ENCODE peak calls at places on chromosomes 12 and 14, in seven cellular contexts. Q, V, M, H, K, E and D are unnamed samples.

GRCh38 chr12:121610239-121611149 is 15.8 kb upstream of the ORAI1 start:
- DNase-seq in V (no peak), E (no peak), Q (peak), M (no peak), K (no peak), H (no peak), D (no peak)

GRCh38 chr12:106492893-106493292 is 89.9 kb upstream of the RFX4 start:
- DNase-seq in Q (no peak), V (no peak), H (no peak), M (no peak), K (no peak), E (no peak), D (no peak)

GRCh38 chr12:9999016-9999415 is at the start of gene CLEC1B:
- DNase-seq in M (no peak), K (no peak), V (no peak), Q (no peak), E (no peak), H (no peak), D (no peak)

GRCh38 chr12:68272732-68273131 is 19.3 kb upstream of the IL22 start:
- DNase-seq in H (no peak), E (no peak), Q (no peak), V (no peak), M (no peak), K (no peak), D (no peak)

GRCh38 chr12:58914457-58914856 is 5.8 kb downstream of the LRIG3 start:
- DNase-seq in M (no peak), E (no peak), H (no peak), V (no peak), K (no peak), Q (no peak), D (no peak)

GRCh38 chr14:100604126-100604501 is 16.9 kb upstream of the BEGAIN start:
- DNase-seq in E (no peak), K (no peak), V (no peak), Q (no peak), M (no peak), H (no peak), D (no peak)

GRCh38 chr12:62802981-62803380 is 132.0 kb downstream of the PPM1H start:
- DNase-seq in K (no peak), Q (peak), E (no peak), V (no peak), M (no peak), H (no peak), D (no peak)

GRCh38 chr12:102642199-102642598 is 161.8 kb upstream of the IGF1 start:
- DNase-seq in K (no peak), M (no peak), H (no peak), E (no peak), Q (peak), V (no peak), D (no peak)

GRCh38 chr12:99522456-99522855 is 125.1 kb upstream of the GARIN6 start:
- DNase-seq in M (no peak), Q (no peak), H (no peak), V (no peak), K (no peak), E (no peak), D (no peak)

GRCh38 chr14:80491131-80491530 is 279.8 kb upstream of the DIO2 start:
- DNase-seq in H (peak), Q (peak), E (no peak), K (no peak), M (peak), V (no peak), D (no peak)

GRCh38 chr12:4227046-4227445 is 46.5 kb upstream of the CCND2 start:
- DNase-seq in H (no peak), Q (no peak), M (no peak), V (no peak), K (peak), E (no peak), D (no peak)

GRCh38 chr14:74546416-74546815 is 52.9 kb downstream of the ISCA2 start:
- DNase-seq in M (no peak), V (no peak), E (no peak), K (no peak), Q (no peak), H (no peak), D (no peak)

GRCh38 chr14:67426983-67427601 is 15.1 kb upstream of the PLEK2 start:
- DNase-seq in H (peak), M (no peak), V (peak), K (peak), E (peak), Q (peak), D (peak)

GRCh38 chr14:98733536-98733935 is 538.5 kb downstream of the BCL11B start:
- DNase-seq in M (no peak), K (no peak), Q (no peak), E (no peak), H (no peak), V (no peak), D (no peak)

GRCh38 chr12:56565510-56566101 is 44.0 kb downstream of the RBMS2 start:
- DNase-seq in V (no peak), E (peak), K (peak), Q (peak), H (peak), M (no peak), D (peak)

GRCh38 chr14:105312973-105313372 is 1.6 kb upstream of the PACS2 start:
- DNase-seq in K (no peak), M (no peak), H (no peak), Q (no peak), E (no peak), V (no peak), D (no peak)

GRCh38 chr12:71237128-71237527 is 79.3 kb upstream of the TSPAN8 start:
- DNase-seq in Q (no peak), E (no peak), V (no peak), M (no peak), H (no peak), K (no peak), D (no peak)

GRCh38 chr12:107610030-107610859 is 75.4 kb upstream of the PWP1 start:
- DNase-seq in E (peak), M (no peak), Q (peak), V (no peak), H (peak), K (peak), D (peak)

GRCh38 chr12:69210661-69211060 is 28.7 kb upstream of the CPSF6 start:
- DNase-seq in E (no peak), K (no peak), M (no peak), H (no peak), Q (no peak), V (no peak), D (no peak)

GRCh38 chr12:52873832-52874572 is 25.2 kb upstream of the KRT78 start:
- DNase-seq in E (peak), V (peak), K (peak), Q (peak), H (peak), M (no peak), D (peak)

GRCh38 chr12:132020292-132020691 is 70.5 kb downstream of the EP400 start:
- DNase-seq in E (no peak), Q (no peak), H (no peak), V (no peak), M (no peak), K (no peak), D (no peak)

GRCh38 chr12:92930421-92930820 is 1.3 kb upstream of the EEA1 start:
- DNase-seq in Q (no peak), M (no peak), E (no peak), K (no peak), V (no peak), H (no peak), D (no peak)

GRCh38 chr14:103700753-103701490 is 14.3 kb downstream of the XRCC3 start:
- DNase-seq in M (no peak), K (no peak), E (no peak), Q (no peak), V (no peak), H (no peak), D (no peak)

GRCh38 chr12:663293-663871 is at the start of gene NINJ2:
- DNase-seq in Q (no peak), H (no peak), V (no peak), E (no peak), K (no peak), M (no peak), D (no peak)

GRCh38 chr14:75295491-75296338 is 17.1 kb downstream of the FOS start:
- DNase-seq in H (no peak), V (no peak), M (no peak), K (peak), Q (peak), E (peak), D (peak)

GRCh38 chr12:111034148-111034910 is 114.0 kb upstream of the MYL2 start:
- DNase-seq in H (no peak), M (no peak), K (peak), Q (no peak), V (no peak), E (no peak), D (no peak)

GRCh38 chr12:53758081-53758769 is 6.4 kb upstream of the CISTR start:
- DNase-seq in M (no peak), K (no peak), E (no peak), V (no peak), H (no peak), Q (no peak), D (no peak)

GRCh38 chr12:5909560-5909959 is 35.5 kb downstream of the ANO2 start:
- DNase-seq in H (no peak), K (no peak), V (no peak), Q (no peak), E (no peak), M (no peak), D (no peak)

GRCh38 chr12:13011098-13011497 is 11.0 kb upstream of the HEBP1 start:
- DNase-seq in H (no peak), M (no peak), Q (no peak), K (no peak), E (no peak), V (no peak), D (no peak)

GRCh38 chr14:70955543-70956480 is 48.6 kb downstream of the PCNX1 start:
- DNase-seq in E (no peak), Q (peak), H (peak), K (no peak), M (no peak), V (no peak), D (no peak)

GRCh38 chr12:91413591-91413990 is 231.0 kb upstream of the DCN start:
- DNase-seq in K (no peak), H (no peak), M (no peak), E (no peak), Q (no peak), V (peak), D (no peak)

GRCh38 chr12:9711664-9712063 is 21.2 kb downstream of the CLECL1 start:
- DNase-seq in M (no peak), V (no peak), E (no peak), Q (peak), H (no peak), K (no peak), D (no peak)

GRCh38 chr14:102027951-102028350 is 58.9 kb downstream of the HSP90AA1 start:
- DNase-seq in E (no peak), K (no peak), V (no peak), Q (no peak), H (no peak), M (no peak), D (no peak)
- H3K4me3 ChIP-seq in E (no peak), K (no peak), V (no peak), Q (no peak), H (no peak), M (no peak), D (no peak)

GRCh38 chr12:120049426-120049825 is 60.4 kb downstream of the BICDL1 start:
- DNase-seq in H (no peak), Q (no peak), V (no peak), E (no peak), K (no peak), M (no peak), D (no peak)

GRCh38 chr12:120043421-120043820 is 54.4 kb downstream of the BICDL1 start:
- DNase-seq in E (no peak), K (no peak), V (no peak), H (no peak), Q (no peak), M (no peak), D (no peak)

GRCh38 chr12:120048258-120048657 is 59.2 kb downstream of the BICDL1 start:
- DNase-seq in M (no peak), H (no peak), V (no peak), K (no peak), Q (no peak), E (no peak), D (no peak)

GRCh38 chr12:120051535-120051934 is 62.5 kb downstream of the BICDL1 start:
- DNase-seq in H (no peak), M (no peak), E (no peak), Q (no peak), K (no peak), V (no peak), D (no peak)

GRCh38 chr12:120047072-120047471 is 58.0 kb downstream of the BICDL1 start:
- DNase-seq in K (no peak), Q (no peak), E (no peak), V (no peak), H (peak), M (no peak), D (no peak)
- TF ChIP-seq CEBPB in K (no peak), Q (no peak), E (no peak), V (no peak), H (no peak), M (no peak), D (no peak)

GRCh38 chr12:49366652-49367380 is 446 bp upstream of the SPATS2 start:
- DNase-seq in V (peak), H (peak), Q (peak), E (peak), K (peak), M (peak), D (peak)

GRCh38 chr12:49367381-49368239 is at the start of gene SPATS2:
- DNase-seq in E (no peak), Q (no peak), V (no peak), M (no peak), K (peak), H (no peak), D (peak)

GRCh38 chr12:49368240-49368600 is 958 bp downstream of the SPATS2 start:
- DNase-seq in E (no peak), Q (no peak), V (no peak), H (no peak), K (no peak), M (no peak), D (no peak)

GRCh38 chr12:49364989-49365388 is 2.3 kb upstream of the SPATS2 start:
- DNase-seq in M (no peak), K (no peak), E (no peak), Q (peak), H (no peak), V (no peak), D (no peak)

GRCh38 chr12:49365542-49365941 is 1.7 kb upstream of the SPATS2 start:
- DNase-seq in H (no peak), M (no peak), E (peak), K (no peak), V (no peak), Q (peak), D (no peak)
- H3K4me3 ChIP-seq in H (peak), M (peak), E (no peak), K (no peak), V (peak), Q (no peak), D (peak)

DNA sequence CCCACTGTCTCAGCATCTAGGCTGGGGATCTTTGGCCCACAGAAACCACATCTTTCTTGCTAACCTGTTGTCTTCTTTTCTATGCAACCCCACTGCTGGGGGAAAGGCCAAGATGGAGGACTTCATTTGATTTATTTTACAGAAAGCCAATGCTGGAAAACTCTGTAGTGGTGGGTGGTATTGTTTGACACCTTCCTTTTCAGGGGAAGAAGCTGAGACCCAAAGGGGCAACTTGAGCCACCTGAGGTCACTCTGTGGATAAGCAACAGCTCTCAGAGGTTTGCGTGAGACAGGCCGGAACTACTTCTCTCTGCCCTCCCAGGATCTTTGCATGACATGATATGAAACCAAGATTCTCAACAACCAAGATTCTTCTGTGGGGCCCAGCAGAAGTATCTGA is 645.2 kb downstream of the VRK1 start:
- DNase-seq in H (no peak), K (no peak), E (no peak), M (peak), V (no peak), Q (no peak), D (no peak)
- TF ChIP-seq CEBPB in H (no peak), K (no peak), E (no peak), M (no peak), V (no peak), Q (no peak), D (no peak)

GRCh38 chr12:42444192-42444943 is 118.4 kb downstream of the PPHLN1 start:
- DNase-seq in M (no peak), H (no peak), K (peak), V (no peak), Q (no peak), E (peak), D (no peak)
- H3K4me3 ChIP-seq in M (no peak), H (no peak), K (no peak), V (no peak), Q (no peak), E (no peak), D (no peak)